ENCODE peak calls at places on chromosome 15, in nine cellular contexts. One of them, this sample, is unnamed.

GRCh38 chr15:52101542-52102340 is 10.8 kb downstream of the BCL2L10 start:
- DNase-seq in WTC11: no peak
- DNase-seq in hepatocyte: no peak
- DNase-seq in psoas muscle: no peak
- DNase-seq in body of pancreas: no peak
- DNase-seq in natural killer cell: no peak
- DNase-seq in fibroblast of villous mesenchyme: no peak
- DNase-seq in glutamatergic neuron: no peak
- DNase-seq in IMR-90: no peak
- DNase-seq in this sample: no peak

GRCh38 chr15:92149029-92149428 is 244.7 kb upstream of the ST8SIA2 start:
- DNase-seq in psoas muscle: no peak
- DNase-seq in fibroblast of villous mesenchyme: peak
- DNase-seq in body of pancreas: no peak
- DNase-seq in WTC11: no peak
- DNase-seq in IMR-90: peak
- DNase-seq in hepatocyte: no peak
- DNase-seq in natural killer cell: no peak
- DNase-seq in glutamatergic neuron: no peak
- DNase-seq in this sample: no peak

GRCh38 chr15:98924311-98925049 is 83.1 kb downstream of the PGPEP1L start:
- DNase-seq in psoas muscle: no peak
- DNase-seq in WTC11: no peak
- DNase-seq in body of pancreas: no peak
- DNase-seq in natural killer cell: no peak
- DNase-seq in hepatocyte: no peak
- DNase-seq in fibroblast of villous mesenchyme: no peak
- DNase-seq in IMR-90: no peak
- DNase-seq in glutamatergic neuron: no peak
- DNase-seq in this sample: no peak

GRCh38 chr15:96273317-96274086 is 57.0 kb upstream of the NR2F2 start:
- DNase-seq in natural killer cell: no peak
- DNase-seq in glutamatergic neuron: no peak
- DNase-seq in hepatocyte: peak
- DNase-seq in fibroblast of villous mesenchyme: peak
- DNase-seq in WTC11: no peak
- DNase-seq in body of pancreas: peak
- DNase-seq in IMR-90: peak
- DNase-seq in psoas muscle: no peak
- DNase-seq in this sample: no peak

GRCh38 chr15:77837649-77838025 is 204.9 kb upstream of the LINGO1 start:
- DNase-seq in psoas muscle: no peak
- DNase-seq in natural killer cell: no peak
- DNase-seq in hepatocyte: no peak
- DNase-seq in WTC11: no peak
- DNase-seq in glutamatergic neuron: no peak
- DNase-seq in IMR-90: no peak
- DNase-seq in body of pancreas: no peak
- DNase-seq in fibroblast of villous mesenchyme: no peak
- DNase-seq in this sample: peak

GRCh38 chr15:77529394-77530159 is 103.1 kb downstream of the LINGO1 start:
- DNase-seq in natural killer cell: no peak
- DNase-seq in hepatocyte: no peak
- DNase-seq in glutamatergic neuron: no peak
- DNase-seq in psoas muscle: no peak
- DNase-seq in fibroblast of villous mesenchyme: no peak
- DNase-seq in body of pancreas: no peak
- DNase-seq in IMR-90: no peak
- DNase-seq in WTC11: peak
- DNase-seq in this sample: no peak

GRCh38 chr15:73375755-73376305 is 7.1 kb upstream of the HCN4 start:
- DNase-seq in WTC11: no peak
- DNase-seq in natural killer cell: no peak
- DNase-seq in fibroblast of villous mesenchyme: no peak
- DNase-seq in body of pancreas: no peak
- DNase-seq in IMR-90: no peak
- DNase-seq in hepatocyte: peak
- DNase-seq in psoas muscle: no peak
- DNase-seq in glutamatergic neuron: no peak
- DNase-seq in this sample: no peak

GRCh38 chr15:64842986-64843561 is 1.4 kb downstream of the PLEKHO2 start:
- DNase-seq in glutamatergic neuron: peak
- DNase-seq in fibroblast of villous mesenchyme: peak
- DNase-seq in hepatocyte: no peak
- DNase-seq in psoas muscle: peak
- DNase-seq in body of pancreas: peak
- DNase-seq in natural killer cell: no peak
- DNase-seq in IMR-90: peak
- DNase-seq in WTC11: no peak
- DNase-seq in this sample: peak

GRCh38 chr15:52997123-52997522 is 207.0 kb upstream of the ONECUT1 start:
- DNase-seq in body of pancreas: no peak
- DNase-seq in IMR-90: no peak
- DNase-seq in WTC11: no peak
- DNase-seq in fibroblast of villous mesenchyme: no peak
- DNase-seq in glutamatergic neuron: no peak
- DNase-seq in hepatocyte: no peak
- DNase-seq in natural killer cell: no peak
- DNase-seq in psoas muscle: no peak
- DNase-seq in this sample: no peak

GRCh38 chr15:99631256-99631655 is 65.5 kb downstream of the MEF2A start:
- DNase-seq in glutamatergic neuron: no peak
- DNase-seq in WTC11: no peak
- DNase-seq in hepatocyte: no peak
- DNase-seq in psoas muscle: no peak
- DNase-seq in body of pancreas: peak
- DNase-seq in IMR-90: no peak
- DNase-seq in natural killer cell: no peak
- DNase-seq in fibroblast of villous mesenchyme: no peak
- DNase-seq in this sample: peak

GRCh38 chr15:91407237-91407889 is 307.3 kb downstream of the SV2B start:
- DNase-seq in body of pancreas: no peak
- DNase-seq in IMR-90: peak
- DNase-seq in psoas muscle: no peak
- DNase-seq in WTC11: no peak
- DNase-seq in glutamatergic neuron: no peak
- DNase-seq in hepatocyte: peak
- DNase-seq in natural killer cell: no peak
- DNase-seq in fibroblast of villous mesenchyme: peak
- DNase-seq in this sample: no peak

GRCh38 chr15:83489690-83490089 is 42.5 kb downstream of the SH3GL3 start:
- DNase-seq in body of pancreas: no peak
- DNase-seq in glutamatergic neuron: no peak
- DNase-seq in IMR-90: no peak
- DNase-seq in WTC11: no peak
- DNase-seq in psoas muscle: no peak
- DNase-seq in hepatocyte: no peak
- DNase-seq in fibroblast of villous mesenchyme: no peak
- DNase-seq in natural killer cell: no peak
- DNase-seq in this sample: no peak

GRCh38 chr15:59646271-59646670 is 11.0 kb downstream of the GTF2A2 start:
- DNase-seq in glutamatergic neuron: no peak
- DNase-seq in IMR-90: no peak
- DNase-seq in WTC11: no peak
- DNase-seq in psoas muscle: no peak
- DNase-seq in natural killer cell: no peak
- DNase-seq in hepatocyte: no peak
- DNase-seq in fibroblast of villous mesenchyme: no peak
- DNase-seq in body of pancreas: no peak
- DNase-seq in this sample: no peak

GRCh38 chr15:59644757-59645156 is 12.6 kb downstream of the GTF2A2 start:
- DNase-seq in glutamatergic neuron: no peak
- DNase-seq in natural killer cell: no peak
- DNase-seq in psoas muscle: no peak
- DNase-seq in hepatocyte: no peak
- DNase-seq in fibroblast of villous mesenchyme: no peak
- DNase-seq in WTC11: no peak
- DNase-seq in body of pancreas: no peak
- DNase-seq in IMR-90: peak
- DNase-seq in this sample: no peak

GRCh38 chr15:59647085-59647484 is 10.2 kb downstream of the GTF2A2 start:
- DNase-seq in glutamatergic neuron: no peak
- DNase-seq in natural killer cell: no peak
- DNase-seq in IMR-90: no peak
- DNase-seq in fibroblast of villous mesenchyme: no peak
- DNase-seq in WTC11: no peak
- DNase-seq in psoas muscle: no peak
- DNase-seq in hepatocyte: no peak
- DNase-seq in body of pancreas: no peak
- DNase-seq in this sample: no peak

GRCh38 chr15:59642351-59642750 is 15.0 kb downstream of the GTF2A2 start:
- DNase-seq in glutamatergic neuron: no peak
- DNase-seq in body of pancreas: no peak
- DNase-seq in hepatocyte: no peak
- DNase-seq in WTC11: no peak
- DNase-seq in natural killer cell: no peak
- DNase-seq in IMR-90: no peak
- DNase-seq in psoas muscle: no peak
- DNase-seq in fibroblast of villous mesenchyme: no peak
- DNase-seq in this sample: no peak
- TF ChIP-seq CTCF in glutamatergic neuron: peak
- TF ChIP-seq CTCF in body of pancreas: no peak
- TF ChIP-seq CTCF in hepatocyte: peak
- TF ChIP-seq CTCF in WTC11: no peak
- TF ChIP-seq CTCF in natural killer cell: no peak
- TF ChIP-seq CTCF in IMR-90: no peak
- TF ChIP-seq CTCF in psoas muscle: no peak
- TF ChIP-seq CTCF in fibroblast of villous mesenchyme: peak
- TF ChIP-seq CTCF in this sample: peak

GRCh38 chr15:29018983-29019875 is 133.5 kb downstream of the APBA2 start:
- DNase-seq in body of pancreas: no peak
- DNase-seq in fibroblast of villous mesenchyme: no peak
- DNase-seq in IMR-90: no peak
- DNase-seq in psoas muscle: no peak
- DNase-seq in WTC11: no peak
- DNase-seq in hepatocyte: no peak
- DNase-seq in natural killer cell: no peak
- DNase-seq in glutamatergic neuron: no peak
- DNase-seq in this sample: no peak

GRCh38 chr15:29021901-29022300 is 136.1 kb downstream of the APBA2 start:
- DNase-seq in glutamatergic neuron: no peak
- DNase-seq in IMR-90: peak
- DNase-seq in body of pancreas: no peak
- DNase-seq in fibroblast of villous mesenchyme: peak
- DNase-seq in natural killer cell: no peak
- DNase-seq in WTC11: no peak
- DNase-seq in hepatocyte: no peak
- DNase-seq in psoas muscle: no peak
- DNase-seq in this sample: no peak

GRCh38 chr15:29014493-29014892 is 128.7 kb downstream of the APBA2 start:
- DNase-seq in psoas muscle: no peak
- DNase-seq in WTC11: no peak
- DNase-seq in body of pancreas: no peak
- DNase-seq in natural killer cell: no peak
- DNase-seq in hepatocyte: no peak
- DNase-seq in fibroblast of villous mesenchyme: no peak
- DNase-seq in glutamatergic neuron: no peak
- DNase-seq in IMR-90: no peak
- DNase-seq in this sample: no peak

DNA sequence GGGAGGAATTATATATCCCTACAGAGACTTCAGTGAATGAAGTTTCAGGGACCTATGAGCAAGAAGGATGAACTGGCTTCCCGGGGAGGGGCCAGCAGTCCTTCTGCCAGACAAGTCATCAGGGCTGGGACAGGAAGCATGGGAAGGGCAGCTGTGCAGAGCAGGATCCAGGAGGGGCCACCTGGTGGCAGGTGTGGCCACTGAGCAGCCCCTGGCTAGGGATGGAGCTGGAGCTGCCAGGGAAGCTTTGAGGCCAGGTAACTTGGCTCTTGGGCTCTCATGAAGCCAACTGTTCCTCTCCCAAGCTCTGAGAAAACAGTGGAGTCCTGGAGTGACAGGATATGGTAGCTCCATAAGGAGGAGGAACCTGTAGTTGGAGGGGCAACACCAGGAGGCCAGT is 132.6 kb downstream of the APBA2 start:
- DNase-seq in WTC11: peak
- DNase-seq in body of pancreas: no peak
- DNase-seq in natural killer cell: no peak
- DNase-seq in IMR-90: no peak
- DNase-seq in hepatocyte: no peak
- DNase-seq in glutamatergic neuron: no peak
- DNase-seq in psoas muscle: no peak
- DNase-seq in fibroblast of villous mesenchyme: no peak
- DNase-seq in this sample: no peak
- TF ChIP-seq CTCF in WTC11: no peak
- TF ChIP-seq CTCF in body of pancreas: no peak
- TF ChIP-seq CTCF in natural killer cell: no peak
- TF ChIP-seq CTCF in IMR-90: no peak
- TF ChIP-seq CTCF in hepatocyte: no peak
- TF ChIP-seq CTCF in glutamatergic neuron: no peak
- TF ChIP-seq CTCF in psoas muscle: no peak
- TF ChIP-seq CTCF in fibroblast of villous mesenchyme: no peak
- TF ChIP-seq CTCF in this sample: no peak

GRCh38 chr15:63188937-63189871 is at the start of gene RAB8B:
- DNase-seq in fibroblast of villous mesenchyme: peak
- DNase-seq in IMR-90: peak
- DNase-seq in body of pancreas: peak
- DNase-seq in natural killer cell: peak
- DNase-seq in WTC11: peak
- DNase-seq in psoas muscle: peak
- DNase-seq in glutamatergic neuron: peak
- DNase-seq in hepatocyte: peak
- DNase-seq in this sample: peak
- TF ChIP-seq CTCF in fibroblast of villous mesenchyme: no peak
- TF ChIP-seq CTCF in IMR-90: no peak
- TF ChIP-seq CTCF in body of pancreas: no peak
- TF ChIP-seq CTCF in natural killer cell: no peak
- TF ChIP-seq CTCF in WTC11: no peak
- TF ChIP-seq CTCF in psoas muscle: no peak
- TF ChIP-seq CTCF in glutamatergic neuron: no peak
- TF ChIP-seq CTCF in hepatocyte: no peak
- TF ChIP-seq CTCF in this sample: no peak

GRCh38 chr15:38861108-38861507 is 296.5 kb upstream of the RASGRP1 start:
- DNase-seq in IMR-90: no peak
- DNase-seq in fibroblast of villous mesenchyme: peak
- DNase-seq in WTC11: no peak
- DNase-seq in psoas muscle: no peak
- DNase-seq in hepatocyte: no peak
- DNase-seq in body of pancreas: no peak
- DNase-seq in natural killer cell: no peak
- DNase-seq in glutamatergic neuron: no peak
- DNase-seq in this sample: no peak

GRCh38 chr15:38862104-38862503 is 297.5 kb upstream of the RASGRP1 start:
- DNase-seq in fibroblast of villous mesenchyme: no peak
- DNase-seq in psoas muscle: no peak
- DNase-seq in body of pancreas: no peak
- DNase-seq in WTC11: no peak
- DNase-seq in IMR-90: no peak
- DNase-seq in hepatocyte: no peak
- DNase-seq in natural killer cell: no peak
- DNase-seq in glutamatergic neuron: no peak
- DNase-seq in this sample: no peak

GRCh38 chr15:38864827-38865604 is 300.4 kb upstream of the RASGRP1 start:
- DNase-seq in IMR-90: peak
- DNase-seq in hepatocyte: peak
- DNase-seq in body of pancreas: peak
- DNase-seq in natural killer cell: no peak
- DNase-seq in WTC11: no peak
- DNase-seq in glutamatergic neuron: no peak
- DNase-seq in fibroblast of villous mesenchyme: peak
- DNase-seq in psoas muscle: peak
- DNase-seq in this sample: no peak

GRCh38 chr15:38863381-38863780 is 298.8 kb upstream of the RASGRP1 start:
- DNase-seq in fibroblast of villous mesenchyme: no peak
- DNase-seq in glutamatergic neuron: no peak
- DNase-seq in natural killer cell: no peak
- DNase-seq in WTC11: no peak
- DNase-seq in psoas muscle: no peak
- DNase-seq in hepatocyte: no peak
- DNase-seq in body of pancreas: no peak
- DNase-seq in IMR-90: no peak
- DNase-seq in this sample: no peak

GRCh38 chr15:38864122-38864521 is 299.5 kb upstream of the RASGRP1 start:
- DNase-seq in IMR-90: no peak
- DNase-seq in glutamatergic neuron: no peak
- DNase-seq in natural killer cell: no peak
- DNase-seq in WTC11: no peak
- DNase-seq in fibroblast of villous mesenchyme: no peak
- DNase-seq in hepatocyte: no peak
- DNase-seq in psoas muscle: no peak
- DNase-seq in body of pancreas: no peak
- DNase-seq in this sample: no peak
- TF ChIP-seq CTCF in IMR-90: peak
- TF ChIP-seq CTCF in glutamatergic neuron: no peak
- TF ChIP-seq CTCF in natural killer cell: no peak
- TF ChIP-seq CTCF in WTC11: no peak
- TF ChIP-seq CTCF in fibroblast of villous mesenchyme: no peak
- TF ChIP-seq CTCF in hepatocyte: no peak
- TF ChIP-seq CTCF in psoas muscle: no peak
- TF ChIP-seq CTCF in body of pancreas: no peak
- TF ChIP-seq CTCF in this sample: no peak